ENCODE peak calls at places on chromosomes 5 and 9, in eight cellular contexts. One of them, this sample, is unnamed.

GRCh38 chr9:38641985-38642864 is 21.8 kb upstream of the ANKRD18A start:
- DNase-seq in HT1080: peak
- DNase-seq in cardiac muscle cell: peak
- DNase-seq in HTR-8/SVneo: peak
- DNase-seq in pancreas: peak
- DNase-seq in stomach: peak
- DNase-seq in CD8-positive, alpha-beta memory T cell: no peak
- DNase-seq in T-cell: no peak
- DNase-seq in this sample: peak

GRCh38 chr5:92401492-92401891 is 1018.4 kb upstream of the ARRDC3 start:
- DNase-seq in HT1080: no peak
- DNase-seq in cardiac muscle cell: peak
- DNase-seq in HTR-8/SVneo: no peak
- DNase-seq in pancreas: no peak
- DNase-seq in stomach: no peak
- DNase-seq in CD8-positive, alpha-beta memory T cell: no peak
- DNase-seq in T-cell: no peak
- DNase-seq in this sample: peak

GRCh38 chr5:40446910-40447309 is 232.8 kb upstream of the PTGER4 start:
- DNase-seq in HT1080: peak
- DNase-seq in cardiac muscle cell: no peak
- DNase-seq in HTR-8/SVneo: peak
- DNase-seq in pancreas: no peak
- DNase-seq in stomach: no peak
- DNase-seq in CD8-positive, alpha-beta memory T cell: no peak
- DNase-seq in T-cell: no peak
- DNase-seq in this sample: peak

GRCh38 chr9:5269249-5269715 is 35.2 kb downstream of the RLN2 start:
- DNase-seq in HT1080: peak
- DNase-seq in cardiac muscle cell: peak
- DNase-seq in HTR-8/SVneo: peak
- DNase-seq in pancreas: no peak
- DNase-seq in stomach: no peak
- DNase-seq in CD8-positive, alpha-beta memory T cell: no peak
- DNase-seq in T-cell: no peak
- DNase-seq in this sample: peak

GRCh38 chr9:73042155-73042554 is 89.3 kb upstream of the ALDH1A1 start:
- DNase-seq in HT1080: peak
- DNase-seq in cardiac muscle cell: no peak
- DNase-seq in HTR-8/SVneo: no peak
- DNase-seq in pancreas: no peak
- DNase-seq in stomach: no peak
- DNase-seq in CD8-positive, alpha-beta memory T cell: no peak
- DNase-seq in T-cell: no peak
- DNase-seq in this sample: no peak

GRCh38 chr5:151022511-151023018 is 2.2 kb downstream of the GPX3 start:
- DNase-seq in HT1080: peak
- DNase-seq in cardiac muscle cell: no peak
- DNase-seq in HTR-8/SVneo: no peak
- DNase-seq in pancreas: no peak
- DNase-seq in stomach: no peak
- DNase-seq in CD8-positive, alpha-beta memory T cell: no peak
- DNase-seq in T-cell: no peak
- DNase-seq in this sample: peak

GRCh38 chr9:113299800-113300292 is 3.3 kb downstream of the RNF183 start:
- DNase-seq in HT1080: peak
- DNase-seq in cardiac muscle cell: peak
- DNase-seq in HTR-8/SVneo: no peak
- DNase-seq in pancreas: peak
- DNase-seq in stomach: peak
- DNase-seq in CD8-positive, alpha-beta memory T cell: no peak
- DNase-seq in T-cell: no peak
- DNase-seq in this sample: no peak

GRCh38 chr9:14063799-14064198 is 250.1 kb downstream of the NFIB start:
- DNase-seq in HT1080: no peak
- DNase-seq in cardiac muscle cell: no peak
- DNase-seq in HTR-8/SVneo: no peak
- DNase-seq in pancreas: no peak
- DNase-seq in stomach: no peak
- DNase-seq in CD8-positive, alpha-beta memory T cell: no peak
- DNase-seq in T-cell: no peak
- DNase-seq in this sample: no peak

This sample was measured in trophoblast cell.